ENCODE peak calls at places on chromosomes 11 and 22, in seven cellular contexts. P is neuronal stem cell, Q is IMR-90, S is mesendoderm, V is H9, B is H1, X is trophoblast cell. K is an unnamed sample.

GRCh38 chr11:8354622-8355417 is 91.1 kb upstream of the LMO1 start:
- DNase-seq in P (peak; percentile 45), Q (no peak), S (no peak), V (no peak), B (no peak), X (peak; percentile 9), K (no peak)

GRCh38 chr11:61413496-61413895 is 16.3 kb downstream of the CPSF7 start:
- DNase-seq in P (no peak), Q (peak; percentile 41), S (no peak), V (no peak), B (no peak), X (no peak), K (no peak)

GRCh38 chr11:64924910-64925284 is 408 bp downstream of the PPP2R5B start:
- DNase-seq in P (no peak), Q (no peak), S (no peak), V (no peak), B (peak; percentile 61), X (peak; percentile 2), K (peak; percentile 34)

GRCh38 chr11:129865701-129866100 is 29.7 kb downstream of the NFRKB start:
- DNase-seq in P (no peak), Q (no peak), S (no peak), V (no peak), B (no peak), X (no peak), K (no peak)

GRCh38 chr11:101091781-101092180 is 37.8 kb downstream of the PGR start:
- DNase-seq in P (no peak), Q (no peak), S (no peak), V (no peak), B (no peak), X (no peak), K (no peak)

GRCh38 chr11:76218449-76219206 is 12.3 kb upstream of the WNT11 start:
- DNase-seq in P (no peak), Q (no peak), S (no peak), V (no peak), B (no peak), X (no peak), K (no peak)

GRCh38 chr11:44766112-44766971 is 39.6 kb downstream of the TSPAN18 start:
- DNase-seq in P (no peak), Q (peak; percentile 93), S (peak; percentile 79), V (peak; percentile 22), B (peak; percentile 38), X (no peak), K (peak; percentile 94)

GRCh38 chr11:8826145-8826786 is 84.7 kb upstream of the AKIP1 start:
- DNase-seq in P (no peak), Q (peak; percentile 95), S (peak; percentile 95), V (peak; percentile 59), B (no peak), X (peak; percentile 96), K (peak; percentile 93)

GRCh38 chr11:2100361-2101170 is 38.6 kb downstream of the IGF2 start:
- DNase-seq in P (no peak), Q (no peak), S (no peak), V (peak; percentile 29), B (no peak), X (no peak), K (no peak)

GRCh38 chr11:131423715-131424114 is 53.3 kb downstream of the NTM start:
- DNase-seq in P (no peak), Q (peak; percentile 7), S (peak; percentile 74), V (no peak), B (no peak), X (peak; percentile 98), K (peak; percentile 29)

GRCh38 chr22:19504900-19505734 is 19.1 kb downstream of the CLDN5 start:
- DNase-seq in P (no peak), Q (no peak), S (no peak), V (no peak), B (no peak), X (no peak), K (no peak)

GRCh38 chr22:28822930-28823481 is 22.6 kb upstream of the XBP1 start:
- DNase-seq in P (peak; percentile 37), Q (no peak), S (no peak), V (no peak), B (no peak), X (no peak), K (no peak)

GRCh38 chr11:131951146-131951545 is 580.7 kb downstream of the NTM start:
- DNase-seq in P (no peak), Q (no peak), S (no peak), V (no peak), B (no peak), X (no peak), K (no peak)

GRCh38 chr11:122900803-122901202 is 18.2 kb downstream of the JHY start:
- DNase-seq in P (no peak), Q (peak; percentile 28), S (no peak), V (no peak), B (no peak), X (no peak), K (no peak)

GRCh38 chr11:72349616-72350218 is 84.6 kb downstream of the CLPB start:
- DNase-seq in P (no peak), Q (no peak), S (no peak), V (no peak), B (no peak), X (peak; percentile 17), K (no peak)

GRCh38 chr11:64056213-64056785 is 20.6 kb downstream of the FLRT1 start:
- DNase-seq in P (no peak), Q (no peak), S (no peak), V (no peak), B (no peak), X (no peak), K (no peak)

GRCh38 chr11:120746836-120747609 is 235.5 kb downstream of the GRIK4 start:
- DNase-seq in P (no peak), Q (no peak), S (no peak), V (no peak), B (no peak), X (no peak), K (no peak)

GRCh38 chr22:45537734-45538181 is 35.1 kb downstream of the FBLN1 start:
- DNase-seq in P (no peak), Q (peak; percentile 84), S (no peak), V (no peak), B (no peak), X (no peak), K (no peak)

GRCh38 chr11:125315088-125315740 is 150.7 kb downstream of the PKNOX2 start:
- DNase-seq in P (no peak), Q (peak; percentile 25), S (no peak), V (no peak), B (no peak), X (no peak), K (peak; percentile 18)

GRCh38 chr11:10514210-10514609 is 26.8 kb downstream of the RNF141 start:
- DNase-seq in P (no peak), Q (peak; percentile 49), S (no peak), V (no peak), B (no peak), X (peak; percentile 53), K (peak; percentile 33)

GRCh38 chr22:19174106-19175025 is 4.2 kb downstream of the SLC25A1 start:
- DNase-seq in P (no peak), Q (peak; percentile 42), S (peak; percentile 68), V (peak; percentile 65), B (peak; percentile 64), X (no peak), K (peak; percentile 56)

GRCh38 chr11:28834877-28835276 is 726.7 kb downstream of the METTL15 start:
- DNase-seq in P (no peak), Q (peak; percentile 97), S (peak; percentile 13), V (no peak), B (no peak), X (no peak), K (peak; percentile 79)

GRCh38 chr11:67271548-67272284 is 5.4 kb downstream of the GRK2 start:
- DNase-seq in P (no peak), Q (no peak), S (no peak), V (no peak), B (no peak), X (peak; percentile 84), K (no peak)

GRCh38 chr22:17851754-17852153 is 77.5 kb upstream of the BID start:
- DNase-seq in P (no peak), Q (no peak), S (no peak), V (no peak), B (no peak), X (no peak), K (no peak)

GRCh38 chr11:102469196-102469821 is 16.7 kb upstream of the TMEM123 start:
- DNase-seq in P (no peak), Q (peak; percentile 62), S (no peak), V (no peak), B (no peak), X (no peak), K (peak; percentile 40)

GRCh38 chr11:1024597-1025409 is 11.7 kb downstream of the MUC6 start:
- DNase-seq in P (no peak), Q (no peak), S (no peak), V (no peak), B (no peak), X (no peak), K (no peak)
- H3K4ac ChIP-seq in P (no peak overlapping the region), Q (no peak overlapping the region), S (no peak overlapping the region), V (no peak overlapping the region), B (no peak overlapping the region), X (no peak overlapping the region), K (no peak overlapping the region)

GRCh38 chr11:68369756-68370155 is 57.4 kb downstream of the LRP5 start:
- DNase-seq in P (no peak), Q (no peak), S (no peak), V (no peak), B (no peak), X (no peak), K (no peak)
- H3K9ac ChIP-seq in P (peak overlapping the region; percentile 21), Q (no peak overlapping the region), S (no peak overlapping the region), V (no peak overlapping the region), B (no peak overlapping the region), X (no peak overlapping the region), K (no peak overlapping the region)

GRCh38 chr22:27335102-27335660 is 466.4 kb downstream of the MN1 start:
- DNase-seq in P (no peak), Q (no peak), S (no peak), V (no peak), B (peak; percentile 10), X (no peak), K (no peak)
- H3K4ac ChIP-seq in P (no peak overlapping the region), Q (no peak overlapping the region), S (no peak overlapping the region), V (no peak overlapping the region), B (no peak overlapping the region), X (no peak overlapping the region), K (no peak overlapping the region)

GRCh38 chr22:31295413-31295812 is 3.1 kb upstream of the PIK3IP1 start:
- DNase-seq in P (no peak), Q (no peak), S (no peak), V (no peak), B (no peak), X (no peak), K (no peak)

GRCh38 chr22:31295831-31296230 is 3.5 kb upstream of the PIK3IP1 start:
- DNase-seq in P (no peak), Q (peak; percentile 27), S (no peak), V (no peak), B (no peak), X (no peak), K (peak; percentile 34)

GRCh38 chr22:31300896-31301295 is 8.6 kb upstream of the PIK3IP1 start:
- DNase-seq in P (no peak), Q (no peak), S (no peak), V (no peak), B (no peak), X (no peak), K (no peak)

GRCh38 chr22:31291716-31292644 is at the start of gene PIK3IP1:
- DNase-seq in P (peak; percentile 64), Q (peak; percentile 91), S (peak; percentile 96), V (peak; percentile 93), B (peak; percentile 86), X (peak; percentile 93), K (peak; percentile 92)

DNA sequence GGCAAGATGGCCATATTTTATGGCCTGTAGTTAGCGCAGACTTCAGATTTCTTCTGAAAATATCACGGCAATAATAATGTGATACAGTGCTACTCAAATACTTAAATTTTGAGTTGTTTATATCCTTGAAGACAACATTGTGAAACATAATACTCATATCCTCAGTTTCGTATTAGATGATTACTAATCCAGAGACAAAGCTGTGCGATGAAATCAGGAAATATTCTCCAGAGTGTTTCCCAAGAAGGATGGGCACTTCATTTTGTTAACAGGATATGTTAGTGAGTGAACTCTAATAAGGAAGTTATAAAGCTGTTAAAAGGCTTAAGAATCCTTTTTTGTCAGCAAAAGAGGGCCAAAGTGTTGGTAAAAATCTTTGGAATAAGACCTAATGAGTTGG is 4.0 kb upstream of the PIK3IP1 start:
- DNase-seq in P (no peak), Q (peak; percentile 58), S (no peak), V (no peak), B (no peak), X (no peak), K (peak; percentile 51)
- H3K9ac ChIP-seq in P (no peak overlapping the region), Q (no peak overlapping the region), S (no peak overlapping the region), V (no peak overlapping the region), B (no peak overlapping the region), X (no peak overlapping the region), K (peak overlapping the region; percentile 86)